ENCODE peak calls at places on chromosomes 11 and 22, in five cellular contexts. U is NCI-H526 treated with DMSO at 0.1 percent for 48 hours; D is CD8-positive, alpha-beta memory T cell; E is hypothalamus; K is ELR. Z is an unnamed sample.
A peak's percentile ranks its signal among the peaks of the same experiment; 100 is the strongest.

GRCh38 chr22:36197065-36197440 is 4.6 kb downstream of the APOL4 start:
- DNase-seq in E (no peak), U (no peak), K (peak; percentile 77), D (no peak), Z (peak; percentile 76)

GRCh38 chr11:118912742-118913410 is 12.8 kb downstream of the BCL9L start:
- DNase-seq in K (peak; percentile 76), E (no peak), D (no peak), U (peak; percentile 96), Z (no peak)

GRCh38 chr11:65355013-65355775 is 643 bp downstream of the TIGD3 start:
- DNase-seq in D (peak; percentile 40), E (no peak), K (peak; percentile 27), U (peak; percentile 63), Z (no peak)

GRCh38 chr22:26769663-26770062 is 112.3 kb downstream of the MIAT start:
- DNase-seq in U (no peak), K (no peak), E (no peak), D (no peak), Z (no peak)

GRCh38 chr22:47713880-47714452 is 951.5 kb downstream of the TBC1D22A start:
- DNase-seq in U (no peak), D (no peak), E (no peak), K (no peak), Z (no peak)

GRCh38 chr11:88175707-88176066 is 444 bp upstream of the RAB38 start:
- DNase-seq in D (no peak), U (no peak), K (peak; percentile 40), E (no peak), Z (no peak)

GRCh38 chr22:49971232-49972162 is 10.9 kb downstream of the PIM3 start:
- DNase-seq in U (no peak), D (no peak), E (peak; percentile 50), K (peak; percentile 72), Z (no peak)

GRCh38 chr22:36330655-36331305 is 57.0 kb downstream of the MYH9 start:
- DNase-seq in E (no peak), D (no peak), U (no peak), K (peak; percentile 68), Z (no peak)

GRCh38 chr11:126357055-126357962 is 1.8 kb downstream of the ST3GAL4 start:
- DNase-seq in U (no peak), D (no peak), K (no peak), E (no peak), Z (no peak)

GRCh38 chr11:20474176-20474950 is 86.8 kb downstream of the PRMT3 start:
- DNase-seq in K (no peak), E (peak; percentile 28), U (peak; percentile 27), D (no peak), Z (no peak)

GRCh38 chr11:114166897-114167323 is 107.4 kb downstream of the ZBTB16 start:
- DNase-seq in E (no peak), U (no peak), K (peak; percentile 62), D (peak; percentile 63), Z (no peak)

GRCh38 chr11:19713221-19714092 is 820 bp downstream of the NAV2 start:
- DNase-seq in U (no peak), D (peak; percentile 9), E (peak; percentile 55), K (peak; percentile 33), Z (no peak)

GRCh38 chr11:29490951-29491350 is 525.9 kb downstream of the KCNA4 start:
- DNase-seq in E (no peak), U (no peak), D (no peak), K (no peak), Z (no peak)

GRCh38 chr11:119560961-119561360 is 138.0 kb upstream of the THY1 start:
- DNase-seq in D (no peak), E (no peak), K (no peak), U (no peak), Z (no peak)

GRCh38 chr11:1516273-1517067 is 29.9 kb upstream of the MOB2 start:
- DNase-seq in D (no peak), K (peak; percentile 83), E (no peak), U (no peak), Z (no peak)

GRCh38 chr11:94974178-94974577 is 669 bp downstream of the KDM4D start:
- DNase-seq in D (no peak), K (peak; percentile 11), E (no peak), U (no peak), Z (no peak)

GRCh38 chr11:124518900-124519541 is 24.4 kb downstream of the OR8B12 start:
- DNase-seq in D (no peak), U (no peak), K (peak; percentile 10), E (no peak), Z (no peak)

GRCh38 chr22:48658871-48659270 is 1168.8 kb downstream of the BRD1 start:
- DNase-seq in E (no peak), U (no peak), K (no peak), D (no peak), Z (no peak)

GRCh38 chr22:43820671-43821305 is 8.7 kb upstream of the EFCAB6 start:
- DNase-seq in K (no peak), U (peak; percentile 12), E (no peak), D (no peak), Z (no peak)

GRCh38 chr22:50460942-50461341 is 13.9 kb downstream of the SBF1 start:
- DNase-seq in U (no peak), D (no peak), K (no peak), E (no peak), Z (no peak)

GRCh38 chr11:47274495-47275235 is 4.7 kb downstream of the MADD start:
- DNase-seq in K (no peak), D (no peak), E (no peak), U (no peak), Z (no peak)

GRCh38 chr11:9739108-9739507 is 75.2 kb downstream of the SWAP70 start:
- DNase-seq in D (no peak), K (no peak), U (no peak), E (no peak), Z (no peak)

GRCh38 chr11:38089728-38090127 is 1491.7 kb upstream of the RAG2 start:
- DNase-seq in E (no peak), K (no peak), D (no peak), U (no peak), Z (no peak)

GRCh38 chr11:125166347-125166841 is 1.8 kb downstream of the PKNOX2 start:
- DNase-seq in K (no peak), D (no peak), U (no peak), E (peak; percentile 15), Z (no peak)

GRCh38 chr11:42311504-42311903 is 852.1 kb upstream of the LRRC4C start:
- DNase-seq in E (no peak), U (no peak), K (no peak), D (no peak), Z (no peak)

GRCh38 chr11:111194789-111195188 is 50.7 kb upstream of the POU2AF2 start:
- DNase-seq in D (no peak), U (no peak), E (no peak), K (no peak), Z (no peak)

GRCh38 chr11:27234043-27234668 is 128.9 kb downstream of the CCDC34 start:
- DNase-seq in D (no peak), U (peak; percentile 18), E (no peak), K (peak; percentile 81), Z (no peak)

GRCh38 chr22:45997077-45997774 is 20.3 kb upstream of the WNT7B start:
- DNase-seq in K (peak; percentile 94), E (peak; percentile 90), D (no peak), U (no peak), Z (no peak)

GRCh38 chr22:48742556-48743343 is 1084.9 kb downstream of the BRD1 start:
- DNase-seq in U (no peak), E (no peak), K (no peak), D (no peak), Z (peak; percentile 34)

GRCh38 chr11:86800076-86800955 is at the start of gene PRSS23:
- DNase-seq in D (peak; percentile 18), K (peak; percentile 79), U (peak; percentile 86), E (no peak), Z (peak; percentile 53)

GRCh38 chr11:75487366-75487765 is 38.4 kb downstream of the GDPD5 start:
- DNase-seq in K (no peak), U (no peak), E (no peak), D (no peak), Z (no peak)

GRCh38 chr22:21457023-21457787 is 10.0 kb upstream of the TMEM191C start:
- DNase-seq in E (no peak), U (no peak), D (no peak), K (peak; percentile 50), Z (no peak)

GRCh38 chr11:110471315-110471714 is 41.6 kb downstream of the FDX1 start:
- DNase-seq in E (no peak), D (no peak), K (peak; percentile 45), U (no peak), Z (no peak)

GRCh38 chr22:47355388-47355725 is 592.9 kb downstream of the TBC1D22A start:
- DNase-seq in U (no peak), D (no peak), K (no peak), E (no peak), Z (peak; percentile 10)

GRCh38 chr11:3655548-3655947 is 10.6 kb downstream of the ART1 start:
- DNase-seq in U (no peak), D (no peak), K (no peak), E (no peak), Z (no peak)

GRCh38 chr11:131904756-131905155 is 534.3 kb downstream of the NTM start:
- DNase-seq in K (peak; percentile 8), D (no peak), E (no peak), U (no peak), Z (no peak)